ENCODE peak calls at places on chromosomes 11 and 22, in six cellular contexts. One of them, this sample, is unnamed. For H3K27me3, the result is how much of the 10 kb centered on the place peaks cover.

GRCh38 chr11:133337905-133338536 is 194.3 kb downstream of the OPCML start:
- DNase-seq in cardiac muscle cell: no peak
- DNase-seq in H1: no peak
- DNase-seq in bronchial epithelial cell: no peak
- DNase-seq in AG04450: no peak
- DNase-seq in CD8-positive, alpha-beta T cell: no peak
- DNase-seq in this sample: no peak

GRCh38 chr22:20080445-20080775 is 369 bp downstream of the DGCR8 start:
- DNase-seq in cardiac muscle cell: peak
- DNase-seq in CD8-positive, alpha-beta T cell: peak
- DNase-seq in bronchial epithelial cell: peak
- DNase-seq in H1: no peak
- DNase-seq in AG04450: no peak
- DNase-seq in this sample: peak

GRCh38 chr11:134555510-134555909 is 143.5 kb upstream of the B3GAT1 start:
- DNase-seq in cardiac muscle cell: no peak
- DNase-seq in H1: no peak
- DNase-seq in AG04450: no peak
- DNase-seq in bronchial epithelial cell: no peak
- DNase-seq in CD8-positive, alpha-beta T cell: peak
- DNase-seq in this sample: no peak

GRCh38 chr22:21446128-21446826 is 20.9 kb upstream of the TMEM191C start:
- DNase-seq in AG04450: no peak
- DNase-seq in cardiac muscle cell: no peak
- DNase-seq in H1: no peak
- DNase-seq in bronchial epithelial cell: no peak
- DNase-seq in CD8-positive, alpha-beta T cell: no peak
- DNase-seq in this sample: no peak

GRCh38 chr22:45779351-45779750 is 107.7 kb downstream of the ATXN10 start:
- DNase-seq in H1: no peak
- DNase-seq in AG04450: no peak
- DNase-seq in bronchial epithelial cell: peak
- DNase-seq in cardiac muscle cell: no peak
- DNase-seq in CD8-positive, alpha-beta T cell: no peak
- DNase-seq in this sample: no peak

GRCh38 chr11:9838961-9839360 is 175.1 kb downstream of the SWAP70 start:
- DNase-seq in H1: no peak
- DNase-seq in cardiac muscle cell: no peak
- DNase-seq in CD8-positive, alpha-beta T cell: no peak
- DNase-seq in AG04450: no peak
- DNase-seq in bronchial epithelial cell: peak
- DNase-seq in this sample: no peak

GRCh38 chr22:39422721-39423120 is 23.1 kb downstream of the TAB1 start:
- DNase-seq in bronchial epithelial cell: no peak
- DNase-seq in CD8-positive, alpha-beta T cell: no peak
- DNase-seq in cardiac muscle cell: no peak
- DNase-seq in AG04450: no peak
- DNase-seq in H1: no peak
- DNase-seq in this sample: no peak

GRCh38 chr22:35972559-35972958 is 56.1 kb downstream of the RBFOX2 start:
- DNase-seq in cardiac muscle cell: no peak
- DNase-seq in H1: no peak
- DNase-seq in bronchial epithelial cell: no peak
- DNase-seq in CD8-positive, alpha-beta T cell: no peak
- DNase-seq in AG04450: no peak
- DNase-seq in this sample: no peak

GRCh38 chr11:104164028-104164520 is at the start of gene PDGFD:
- DNase-seq in CD8-positive, alpha-beta T cell: peak
- DNase-seq in H1: peak
- DNase-seq in AG04450: peak
- DNase-seq in cardiac muscle cell: peak
- DNase-seq in bronchial epithelial cell: peak
- DNase-seq in this sample: peak

GRCh38 chr22:35900483-35901168 is 128.0 kb downstream of the RBFOX2 start:
- DNase-seq in bronchial epithelial cell: peak
- DNase-seq in AG04450: no peak
- DNase-seq in CD8-positive, alpha-beta T cell: no peak
- DNase-seq in cardiac muscle cell: peak
- DNase-seq in H1: no peak
- DNase-seq in this sample: peak

GRCh38 chr22:33114570-33114969 is 56.4 kb upstream of the SYN3 start:
- DNase-seq in cardiac muscle cell: no peak
- DNase-seq in H1: no peak
- DNase-seq in bronchial epithelial cell: no peak
- DNase-seq in CD8-positive, alpha-beta T cell: no peak
- DNase-seq in AG04450: no peak
- DNase-seq in this sample: no peak

GRCh38 chr11:27174672-27175210 is 134.1 kb downstream of the BBOX1 start:
- DNase-seq in H1: no peak
- DNase-seq in cardiac muscle cell: no peak
- DNase-seq in CD8-positive, alpha-beta T cell: no peak
- DNase-seq in bronchial epithelial cell: peak
- DNase-seq in AG04450: no peak
- DNase-seq in this sample: no peak

DNA sequence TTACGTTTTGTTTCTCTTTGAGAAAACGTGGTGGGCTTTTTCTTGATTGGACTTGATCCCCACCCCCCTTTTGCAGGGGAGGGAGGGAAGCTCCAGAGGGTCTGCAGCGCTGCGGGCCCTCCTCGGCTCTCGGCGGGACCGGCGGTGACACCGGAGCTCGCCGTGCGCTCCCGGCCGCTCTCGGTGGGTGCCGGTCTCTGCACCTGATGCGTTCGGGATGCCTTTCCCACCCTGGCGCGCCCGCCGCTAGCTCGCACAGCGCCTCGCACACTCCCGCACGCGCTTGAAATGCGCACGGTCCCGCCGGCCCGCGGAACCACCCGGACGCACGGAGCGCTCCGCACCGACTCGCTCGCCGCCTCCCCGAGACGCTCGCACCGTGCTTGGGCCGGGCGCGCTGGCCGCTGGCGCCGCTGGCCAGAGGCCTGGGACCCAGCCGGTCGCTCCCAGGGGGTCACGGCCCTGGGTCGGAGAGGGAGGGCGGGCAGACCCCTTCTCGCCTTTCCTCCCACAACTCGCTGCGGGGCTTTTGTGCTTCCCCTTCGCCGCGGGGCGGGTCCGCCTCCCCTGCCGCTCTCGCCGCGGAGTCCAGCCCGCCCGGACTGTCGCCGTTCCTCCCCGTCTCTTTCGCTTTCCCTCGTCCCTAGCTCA is 1.0 kb downstream of the ZBTB16 start:
- DNase-seq in AG04450: no peak
- DNase-seq in bronchial epithelial cell: no peak
- DNase-seq in CD8-positive, alpha-beta T cell: peak
- DNase-seq in H1: no peak
- DNase-seq in cardiac muscle cell: peak
- DNase-seq in this sample: no peak
- H3K27me3 ChIP-seq in AG04450: half or more
- H3K27me3 ChIP-seq in bronchial epithelial cell: under half
- H3K27me3 ChIP-seq in CD8-positive, alpha-beta T cell: under half
- H3K27me3 ChIP-seq in H1: half or more
- H3K27me3 ChIP-seq in cardiac muscle cell: half or more
- H3K27me3 ChIP-seq in this sample: half or more

DNA sequence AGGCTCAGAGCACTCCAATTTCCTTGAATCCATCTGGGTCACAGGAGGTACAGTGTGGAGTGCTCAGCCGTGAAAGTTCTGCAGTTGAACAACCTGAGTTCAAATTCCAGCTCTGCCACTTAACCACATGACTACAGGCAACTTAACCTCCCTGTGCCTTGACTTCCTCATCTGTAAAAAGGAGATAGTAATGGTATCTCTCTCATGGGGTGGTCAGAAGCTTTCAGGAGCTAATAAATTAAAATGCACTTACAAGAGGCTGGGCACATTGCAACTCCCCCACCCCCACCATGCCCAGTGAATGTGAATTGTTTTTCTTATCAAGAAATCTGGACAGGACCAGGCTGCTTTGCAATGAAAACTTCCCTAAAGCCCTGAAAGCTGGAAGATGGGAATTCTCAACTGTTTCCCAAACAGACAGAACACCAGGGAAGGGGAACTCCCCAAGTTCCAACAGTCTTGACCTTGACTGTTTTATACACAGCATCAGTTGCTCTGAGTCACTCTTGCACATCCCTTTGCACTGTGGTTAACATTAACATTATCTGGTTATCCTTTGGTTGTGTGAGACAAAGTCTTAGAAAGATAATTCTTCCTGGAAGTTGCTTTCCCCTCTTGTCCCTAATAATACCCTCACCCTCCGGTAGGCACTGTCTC is 137.0 kb downstream of the SLC1A2 start:
- DNase-seq in bronchial epithelial cell: peak
- DNase-seq in AG04450: peak
- DNase-seq in cardiac muscle cell: peak
- DNase-seq in CD8-positive, alpha-beta T cell: no peak
- DNase-seq in H1: no peak
- DNase-seq in this sample: peak
- TF ChIP-seq CTCF in bronchial epithelial cell: no peak
- TF ChIP-seq CTCF in AG04450: no peak
- TF ChIP-seq CTCF in cardiac muscle cell: no peak
- TF ChIP-seq CTCF in CD8-positive, alpha-beta T cell: no peak
- TF ChIP-seq CTCF in H1: no peak
- TF ChIP-seq CTCF in this sample: no peak

GRCh38 chr22:50529416-50530279 is at the start of gene TYMP:
- DNase-seq in AG04450: no peak
- DNase-seq in bronchial epithelial cell: peak
- DNase-seq in H1: no peak
- DNase-seq in CD8-positive, alpha-beta T cell: peak
- DNase-seq in cardiac muscle cell: no peak
- DNase-seq in this sample: no peak

GRCh38 chr22:50526849-50527801 is 1.7 kb upstream of the SCO2 start:
- DNase-seq in bronchial epithelial cell: peak
- DNase-seq in AG04450: no peak
- DNase-seq in CD8-positive, alpha-beta T cell: no peak
- DNase-seq in H1: no peak
- DNase-seq in cardiac muscle cell: peak
- DNase-seq in this sample: no peak

GRCh38 chr22:50527921-50528681 is 1.7 kb downstream of the TYMP start:
- DNase-seq in AG04450: no peak
- DNase-seq in bronchial epithelial cell: no peak
- DNase-seq in H1: no peak
- DNase-seq in cardiac muscle cell: no peak
- DNase-seq in CD8-positive, alpha-beta T cell: no peak
- DNase-seq in this sample: no peak

GRCh38 chr22:50530280-50530856 is 556 bp upstream of the TYMP start:
- DNase-seq in CD8-positive, alpha-beta T cell: no peak
- DNase-seq in cardiac muscle cell: peak
- DNase-seq in bronchial epithelial cell: peak
- DNase-seq in H1: no peak
- DNase-seq in AG04450: no peak
- DNase-seq in this sample: peak

DNA sequence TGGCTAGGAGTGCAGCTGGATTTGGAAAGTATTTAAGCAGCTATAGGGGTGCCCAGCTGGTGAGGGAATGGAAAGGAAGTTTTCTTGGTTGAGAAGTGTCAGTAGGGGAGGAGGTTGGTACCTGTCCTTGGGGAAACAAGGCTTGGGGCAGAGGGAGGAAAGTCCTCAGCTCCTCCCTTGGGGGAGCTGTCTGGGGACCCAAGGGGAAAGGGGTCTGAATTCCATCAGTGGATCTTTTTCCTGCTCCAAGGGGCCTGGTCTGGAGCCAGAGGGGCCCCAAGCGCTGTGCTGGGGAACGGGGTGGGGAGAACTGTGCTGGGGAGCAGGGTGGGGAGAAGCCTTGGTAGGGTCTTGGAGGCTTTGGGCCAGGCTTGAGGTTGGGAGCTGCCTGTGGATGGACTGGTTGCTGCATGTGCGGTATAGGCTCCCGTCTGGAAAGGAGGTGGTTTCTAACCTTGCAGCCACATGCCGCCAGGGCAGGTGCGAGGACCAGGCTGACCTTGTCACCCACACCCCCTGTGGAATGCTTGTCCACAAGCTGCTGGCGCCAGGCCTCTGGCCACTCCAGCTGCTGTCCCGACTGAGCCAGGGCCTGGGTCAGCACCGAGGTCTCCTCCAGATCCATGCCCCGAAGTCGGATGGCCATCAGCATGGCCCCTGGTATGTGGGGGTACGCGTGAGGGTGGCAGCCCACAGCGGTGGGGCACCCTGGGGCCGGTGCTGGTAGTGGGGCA is 963 bp downstream of the TYMP start:
- DNase-seq in CD8-positive, alpha-beta T cell: no peak
- DNase-seq in H1: no peak
- DNase-seq in AG04450: no peak
- DNase-seq in bronchial epithelial cell: no peak
- DNase-seq in cardiac muscle cell: no peak
- DNase-seq in this sample: no peak
- H3K4me3 ChIP-seq in CD8-positive, alpha-beta T cell: no peak
- H3K4me3 ChIP-seq in H1: no peak
- H3K4me3 ChIP-seq in AG04450: no peak
- H3K4me3 ChIP-seq in bronchial epithelial cell: peak
- H3K4me3 ChIP-seq in cardiac muscle cell: no peak
- H3K4me3 ChIP-seq in this sample: no peak

DNA sequence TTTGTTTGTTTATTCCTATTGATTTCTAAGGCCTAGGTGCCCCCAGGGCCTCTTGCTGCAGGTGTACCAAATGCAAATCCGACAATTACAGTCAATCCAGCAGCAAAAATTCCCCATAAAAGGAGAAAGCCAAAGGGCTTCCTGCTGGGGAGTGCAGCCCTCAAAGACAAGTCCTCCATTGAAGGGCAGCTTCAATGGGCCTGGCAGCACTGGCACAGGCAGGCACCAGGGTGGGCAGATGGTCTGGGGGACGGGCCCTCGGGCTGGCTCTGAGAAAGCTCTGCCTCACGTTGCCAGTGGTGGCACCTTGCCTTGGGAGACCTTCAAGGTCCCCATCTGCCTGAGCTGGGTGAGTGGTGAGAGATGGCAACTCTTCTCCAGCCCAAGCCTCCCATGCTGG is 128.0 kb downstream of the DSCAML1 start:
- DNase-seq in H1: no peak
- DNase-seq in cardiac muscle cell: no peak
- DNase-seq in AG04450: no peak
- DNase-seq in bronchial epithelial cell: no peak
- DNase-seq in CD8-positive, alpha-beta T cell: no peak
- DNase-seq in this sample: no peak
- H3K27me3 ChIP-seq in H1: under half
- H3K27me3 ChIP-seq in cardiac muscle cell: under half
- H3K27me3 ChIP-seq in AG04450: under half
- H3K27me3 ChIP-seq in bronchial epithelial cell: under half
- H3K27me3 ChIP-seq in CD8-positive, alpha-beta T cell: under half
- H3K27me3 ChIP-seq in this sample: under half

DNA sequence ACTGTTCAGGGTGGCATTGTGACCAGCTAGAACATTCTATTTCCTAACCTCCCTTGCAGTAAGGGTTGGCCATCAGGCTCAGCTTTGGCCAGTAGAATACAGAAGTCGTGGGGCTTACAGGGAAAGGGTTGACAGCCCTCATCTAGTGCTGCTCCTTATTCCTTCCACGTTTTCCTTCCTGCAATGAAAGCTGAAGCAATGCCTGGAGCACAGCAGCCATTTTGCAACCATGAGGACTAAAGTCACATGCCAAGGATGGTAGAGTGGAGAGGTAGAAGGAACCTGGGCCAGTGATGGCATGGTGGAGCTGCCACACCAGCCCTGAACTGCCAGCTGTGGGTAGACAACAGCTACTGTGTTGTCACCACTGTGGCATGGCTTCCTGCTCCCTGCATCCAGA is 28.9 kb upstream of the LINC01488 start:
- DNase-seq in CD8-positive, alpha-beta T cell: no peak
- DNase-seq in AG04450: no peak
- DNase-seq in cardiac muscle cell: no peak
- DNase-seq in bronchial epithelial cell: no peak
- DNase-seq in H1: no peak
- DNase-seq in this sample: no peak
- TF ChIP-seq CTCF in CD8-positive, alpha-beta T cell: no peak
- TF ChIP-seq CTCF in AG04450: no peak
- TF ChIP-seq CTCF in cardiac muscle cell: no peak
- TF ChIP-seq CTCF in bronchial epithelial cell: no peak
- TF ChIP-seq CTCF in H1: no peak
- TF ChIP-seq CTCF in this sample: no peak